ENCODE peak calls at places on chromosomes 7 and 10, in nine cellular contexts. Q is HCT116, G is OCI-LY7, D is hepatocyte, E is SK-N-SH, J is PC-3, L is MM.1S, H is GM23248, M is GM23338. T is an unnamed sample. For H3K4me1, the result is how much of the 10 kb centered on the place peaks cover.

GRCh38 chr7:122694697-122695096 is 4.2 kb downstream of the RNF133 start:
- DNase-seq in Q (no peak), G (no peak), D (no peak), E (no peak), J (no peak), L (no peak), H (no peak), M (no peak), T (no peak)

GRCh38 chr7:13068032-13068431 is 380.6 kb downstream of the ARL4A start:
- DNase-seq in Q (no peak), G (no peak), D (no peak), E (no peak), J (no peak), L (no peak), H (no peak), M (no peak), T (no peak)

GRCh38 chr10:124647421-124648130 is 96.6 kb downstream of the FAM53B start:
- DNase-seq in Q (peak), G (peak), D (no peak), E (peak), J (peak), L (peak), H (peak), M (no peak), T (no peak)

GRCh38 chr7:55131421-55131929 is 112.7 kb downstream of the EGFR start:
- DNase-seq in Q (no peak), G (no peak), D (no peak), E (no peak), J (no peak), L (no peak), H (no peak), M (no peak), T (peak)

GRCh38 chr7:35878356-35878755 is 77.5 kb downstream of the SEPTIN7 start:
- DNase-seq in Q (no peak), G (no peak), D (no peak), E (no peak), J (no peak), L (no peak), H (peak), M (no peak), T (no peak)

GRCh38 chr7:130912910-130913720 is 179.1 kb upstream of the KLF14 start:
- DNase-seq in Q (peak), G (peak), D (peak), E (no peak), J (peak), L (peak), H (peak), M (no peak), T (peak)

GRCh38 chr7:150356265-150356897 is 12.2 kb upstream of the REPIN1 start:
- DNase-seq in Q (peak), G (peak), D (no peak), E (peak), J (peak), L (peak), H (peak), M (peak), T (peak)

GRCh38 chr10:117005454-117006055 is 568 bp upstream of the SHTN1 start:
- DNase-seq in Q (peak), G (no peak), D (peak), E (no peak), J (peak), L (no peak), H (peak), M (peak), T (peak)

GRCh38 chr10:68499544-68499943 is 27.8 kb upstream of the DNA2 start:
- DNase-seq in Q (no peak), G (no peak), D (no peak), E (no peak), J (no peak), L (no peak), H (no peak), M (no peak), T (no peak)

GRCh38 chr10:48929413-48929990 is 10.1 kb downstream of the LRRC18 start:
- DNase-seq in Q (no peak), G (no peak), D (no peak), E (no peak), J (no peak), L (no peak), H (no peak), M (no peak), T (no peak)

GRCh38 chr7:68726386-68726785 is 871.9 kb upstream of the AUTS2 start:
- DNase-seq in Q (no peak), G (no peak), D (no peak), E (no peak), J (no peak), L (no peak), H (no peak), M (no peak), T (no peak)

GRCh38 chr7:100130608-100131453 is 4.1 kb downstream of the MBLAC1 start:
- DNase-seq in Q (no peak), G (peak), D (peak), E (peak), J (peak), L (peak), H (peak), M (peak), T (peak)

GRCh38 chr7:84139986-84140729 is 54.4 kb downstream of the SEMA3A start:
- DNase-seq in Q (no peak), G (no peak), D (no peak), E (no peak), J (no peak), L (no peak), H (peak), M (no peak), T (no peak)

GRCh38 chr7:67137464-67137863 is 140.8 kb downstream of the TYW1 start:
- DNase-seq in Q (no peak), G (no peak), D (no peak), E (no peak), J (peak), L (no peak), H (peak), M (no peak), T (no peak)

GRCh38 chr7:22549051-22549450 is 49.1 kb upstream of the STEAP1B start:
- DNase-seq in Q (no peak), G (no peak), D (no peak), E (no peak), J (no peak), L (no peak), H (no peak), M (peak), T (no peak)
- H3K4me1 ChIP-seq in Q (under half), G (under half), D (under half), E (under half), J (under half), L (under half), H (under half), M (under half), T (under half)

GRCh38 chr7:1140481-1141104 is 19.4 kb downstream of the ZFAND2A start:
- DNase-seq in Q (no peak), G (peak), D (no peak), E (no peak), J (no peak), L (no peak), H (no peak), M (no peak), T (no peak)

GRCh38 chr7:1141651-1142050 is 18.3 kb downstream of the ZFAND2A start:
- DNase-seq in Q (no peak), G (no peak), D (no peak), E (no peak), J (no peak), L (no peak), H (no peak), M (no peak), T (no peak)

GRCh38 chr7:1144269-1144771 is 15.7 kb downstream of the ZFAND2A start:
- DNase-seq in Q (no peak), G (peak), D (no peak), E (peak), J (peak), L (no peak), H (peak), M (peak), T (peak)

GRCh38 chr7:1137517-1138167 is 22.4 kb downstream of the ZFAND2A start:
- DNase-seq in Q (no peak), G (no peak), D (no peak), E (no peak), J (no peak), L (no peak), H (no peak), M (peak), T (peak)

DNA sequence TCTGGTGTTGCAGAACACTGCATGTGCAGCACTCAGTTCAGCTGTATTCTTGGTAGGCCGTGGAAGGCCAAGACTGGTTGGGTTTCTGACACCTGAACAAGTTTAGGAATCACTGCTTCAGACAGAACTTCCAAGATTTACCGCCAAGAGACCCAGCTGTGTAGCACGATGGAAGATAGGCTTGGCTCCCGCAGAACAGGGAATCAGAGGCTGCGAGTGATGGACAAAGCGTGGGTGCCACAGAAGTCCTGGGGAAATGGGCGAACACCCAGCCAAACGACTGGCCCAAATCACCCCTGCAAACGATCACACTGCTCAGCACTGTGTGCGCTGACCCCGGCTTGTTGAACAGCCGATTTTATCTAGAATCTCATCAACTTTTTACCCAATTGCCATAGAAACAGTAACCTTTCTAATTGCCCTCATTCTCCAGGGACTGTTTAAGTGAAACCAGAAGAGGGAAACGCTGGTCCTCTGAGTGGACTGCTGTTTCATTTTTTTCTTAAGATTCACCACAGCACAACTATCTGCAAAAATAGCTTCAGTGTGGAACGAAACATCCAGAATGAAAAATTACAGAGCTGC is 17.9 kb downstream of the ZFAND2A start:
- DNase-seq in Q (no peak), G (no peak), D (no peak), E (peak), J (no peak), L (no peak), H (peak), M (no peak), T (no peak)
- TF ChIP-seq EZH2phosphoT487 in Q (no peak), G (no peak), D (no peak), E (no peak), J (no peak), L (no peak), H (no peak), M (no peak), T (no peak)

GRCh38 chr10:50384238-50384637 is 132.9 kb upstream of the ASAH2 start:
- DNase-seq in Q (no peak), G (no peak), D (no peak), E (no peak), J (no peak), L (no peak), H (no peak), M (no peak), T (no peak)

GRCh38 chr10:50385610-50386009 is 134.3 kb upstream of the ASAH2 start:
- DNase-seq in Q (no peak), G (no peak), D (no peak), E (no peak), J (no peak), L (no peak), H (peak), M (no peak), T (no peak)

GRCh38 chr10:50386992-50387735 is 135.8 kb upstream of the ASAH2 start:
- DNase-seq in Q (no peak), G (peak), D (no peak), E (no peak), J (no peak), L (no peak), H (no peak), M (no peak), T (no peak)

GRCh38 chr10:50382576-50383023 is 131.3 kb upstream of the ASAH2 start:
- DNase-seq in Q (no peak), G (no peak), D (no peak), E (no peak), J (no peak), L (no peak), H (peak), M (no peak), T (no peak)

DNA sequence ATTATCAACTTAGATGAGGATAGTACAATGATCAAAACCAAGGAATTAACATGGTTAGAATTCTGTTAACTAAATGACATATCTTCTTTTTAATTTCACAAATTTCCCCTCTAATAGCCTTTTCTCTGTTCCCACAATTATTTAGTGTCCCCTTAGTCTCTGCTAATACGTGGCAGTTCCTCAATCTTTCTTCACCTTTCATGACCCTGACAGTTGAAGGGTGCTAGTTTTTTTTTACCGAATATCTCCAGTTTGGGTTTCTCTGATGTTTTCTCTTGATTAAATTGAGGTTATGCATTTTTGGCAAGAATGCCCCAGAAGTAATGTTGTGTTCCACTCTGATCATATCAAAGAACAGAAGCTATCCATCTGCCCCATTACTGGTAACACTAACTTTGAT is 133.5 kb upstream of the ASAH2 start:
- DNase-seq in Q (no peak), G (no peak), D (no peak), E (no peak), J (no peak), L (no peak), H (no peak), M (no peak), T (no peak)
- H3K4me1 ChIP-seq in Q (under half), G (under half), D (under half), E (under half), J (under half), L (under half), H (under half), M (under half), T (under half)

GRCh38 chr10:13536674-13537366 is 8.0 kb upstream of the BEND7 start:
- DNase-seq in Q (peak), G (peak), D (peak), E (peak), J (peak), L (peak), H (peak), M (peak), T (peak)
- TF ChIP-seq EZH2phosphoT487 in Q (no peak), G (no peak), D (no peak), E (no peak), J (no peak), L (no peak), H (no peak), M (no peak), T (no peak)

DNA sequence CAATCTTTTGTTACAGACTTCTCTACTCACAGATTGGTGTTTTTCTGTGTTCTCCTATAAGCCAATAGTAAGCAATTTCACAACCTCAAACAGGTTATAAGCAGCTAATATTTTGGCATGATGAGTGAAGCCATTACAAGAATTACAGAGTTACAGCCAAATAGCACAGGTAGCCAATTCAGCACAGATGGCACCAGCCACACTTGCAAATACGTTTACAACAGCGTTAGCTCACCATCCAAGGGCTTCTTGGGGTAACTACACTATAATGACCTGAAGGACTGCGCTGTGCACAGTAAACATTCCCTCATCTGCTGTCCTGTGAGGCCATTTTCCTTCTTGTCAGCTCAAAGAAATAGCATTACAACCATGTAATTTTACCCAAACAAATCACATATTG is 428.6 kb downstream of the TCERG1L start:
- DNase-seq in Q (no peak), G (no peak), D (no peak), E (no peak), J (no peak), L (no peak), H (no peak), M (no peak), T (no peak)
- H3K4me1 ChIP-seq in Q (under half), G (under half), D (under half), E (under half), J (under half), L (under half), H (under half), M (under half), T (under half)

GRCh38 chr7:28697898-28698563 is 260.1 kb downstream of the TRIL start:
- DNase-seq in Q (no peak), G (no peak), D (no peak), E (no peak), J (no peak), L (no peak), H (peak), M (no peak), T (no peak)
- TF ChIP-seq EZH2phosphoT487 in Q (no peak), G (no peak), D (no peak), E (no peak), J (no peak), L (no peak), H (no peak), M (no peak), T (no peak)

DNA sequence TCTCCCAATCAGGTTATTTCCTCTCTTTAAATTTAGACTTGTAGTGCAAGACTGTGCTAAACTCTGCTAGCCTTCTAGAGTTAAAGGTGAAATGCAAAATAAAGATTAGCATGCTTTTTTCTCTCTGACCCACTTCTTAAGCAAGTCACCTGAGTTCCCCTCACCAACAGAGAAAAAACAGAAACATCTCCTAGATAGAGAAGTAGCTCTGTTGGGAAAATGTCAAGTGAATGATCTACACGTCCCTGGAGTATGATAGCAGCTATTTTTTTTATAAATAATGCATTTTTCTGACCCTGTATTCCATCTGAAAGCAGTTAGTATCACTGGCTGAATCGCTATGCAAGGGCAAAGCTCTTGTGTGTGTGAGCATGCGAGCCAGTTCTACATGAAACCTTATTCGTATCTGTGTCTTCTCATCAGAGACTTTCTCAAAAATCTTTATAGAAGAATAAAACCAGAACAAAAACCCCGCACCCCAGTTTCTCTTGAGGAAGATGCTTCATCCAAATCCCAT is 8.2 kb downstream of the ANKMY2 start:
- DNase-seq in Q (no peak), G (no peak), D (no peak), E (no peak), J (no peak), L (no peak), H (no peak), M (no peak), T (no peak)
- H3K4me1 ChIP-seq in Q (under half), G (under half), D (under half), E (under half), J (under half), L (under half), H (under half), M (under half), T (under half)

DNA sequence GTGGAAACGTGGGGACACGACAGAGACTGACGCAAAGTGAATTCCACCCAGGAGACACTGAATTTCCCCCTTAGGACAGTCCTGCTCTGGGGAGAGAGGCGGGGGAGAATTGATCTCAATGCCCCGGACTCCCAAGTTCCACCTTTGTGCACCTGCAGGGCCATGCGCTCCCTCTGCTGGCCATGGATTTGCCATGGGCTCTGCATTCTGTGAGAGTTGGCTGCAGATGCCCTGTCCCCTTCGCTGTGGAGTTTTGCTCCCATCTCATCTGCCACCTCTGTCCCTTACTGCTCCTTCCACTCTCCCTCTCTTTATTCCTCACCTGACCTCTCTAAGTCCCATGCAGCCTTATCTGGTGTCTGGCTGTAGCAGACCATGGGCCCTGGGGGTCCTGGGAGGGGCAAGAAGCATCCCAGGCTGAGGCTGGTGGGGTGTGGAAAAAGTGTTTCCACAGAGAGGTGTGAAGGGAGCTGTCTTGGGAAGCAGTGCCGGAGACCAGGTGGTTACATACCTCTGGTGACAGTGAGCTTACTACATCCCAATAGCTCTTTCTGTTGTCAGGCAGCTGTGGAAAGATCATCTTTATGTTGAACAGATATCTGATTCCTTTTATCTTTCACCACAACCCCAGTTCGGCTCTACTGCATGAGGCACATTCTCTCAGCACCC is 14.3 kb downstream of the GHRHR start:
- DNase-seq in Q (peak), G (peak), D (peak), E (peak), J (peak), L (peak), H (peak), M (peak), T (peak)
- TF ChIP-seq EZH2phosphoT487 in Q (no peak), G (no peak), D (no peak), E (no peak), J (no peak), L (no peak), H (no peak), M (no peak), T (no peak)